ENCODE peak calls at places on chromosomes 13 and 19, in six cellular contexts. M is mesendoderm, R is mesothelial cell of epicardium, Y is astrocyte of the spinal cord, X is fibroblast of mammary gland, V is A172. T is an unnamed sample.

GRCh38 chr19:42324655-42325307 is 654 bp upstream of the MEGF8 start:
- DNase-seq in V (no peak), X (no peak), R (no peak), Y (no peak), M (no peak), T (no peak)

GRCh38 chr13:78193853-78194252 is 275.2 kb upstream of the EDNRB start:
- DNase-seq in M (no peak), R (no peak), X (no peak), Y (no peak), V (no peak), T (no peak)

GRCh38 chr19:50835785-50836542 is 2.6 kb upstream of the KLK15 start:
- DNase-seq in Y (peak), R (peak), X (peak), M (peak), V (peak), T (no peak)

GRCh38 chr19:7787141-7787540 is 24.1 kb downstream of the CLEC4M start:
- DNase-seq in M (peak), X (no peak), Y (no peak), R (no peak), V (no peak), T (no peak)

GRCh38 chr13:112918746-112919145 is 50.3 kb upstream of the MCF2L start:
- DNase-seq in X (no peak), R (no peak), V (no peak), M (no peak), Y (no peak), T (no peak)

GRCh38 chr13:73464758-73465628 is 406.2 kb downstream of the KLF5 start:
- DNase-seq in M (no peak), X (no peak), R (no peak), Y (no peak), V (no peak), T (no peak)

GRCh38 chr19:6769006-6769637 is 1.9 kb upstream of the SH2D3A start:
- DNase-seq in V (no peak), Y (no peak), M (peak), R (no peak), X (peak), T (no peak)

GRCh38 chr19:42114412-42114811 is 17.8 kb downstream of the POU2F2 start:
- DNase-seq in V (peak), X (no peak), R (no peak), Y (no peak), M (no peak), T (no peak)

GRCh38 chr13:97414392-97414791 is 19.6 kb upstream of the RAP2A start:
- DNase-seq in M (no peak), V (no peak), Y (no peak), X (no peak), R (no peak), T (no peak)

GRCh38 chr13:43472344-43472743 is 314.4 kb downstream of the ENOX1 start:
- DNase-seq in M (no peak), X (no peak), V (no peak), R (no peak), Y (no peak), T (peak)

GRCh38 chr19:19539738-19540703 is 2.0 kb downstream of the CILP2 start:
- DNase-seq in Y (peak), V (no peak), R (no peak), X (peak), M (peak), T (no peak)

GRCh38 chr13:41049480-41049879 is 11.8 kb upstream of the WBP4 start:
- DNase-seq in M (no peak), X (peak), R (no peak), Y (no peak), V (no peak), T (no peak)

GRCh38 chr19:38204096-38204495 is 19.9 kb downstream of the DPF1 start:
- DNase-seq in M (no peak), V (no peak), Y (no peak), R (no peak), X (no peak), T (no peak)

GRCh38 chr19:43502419-43502976 is 2.0 kb downstream of the PHLDB3 start:
- DNase-seq in Y (no peak), X (no peak), M (no peak), R (no peak), V (no peak), T (no peak)

GRCh38 chr13:114030666-114031610 is 57.1 kb upstream of the C13orf46 start:
- DNase-seq in X (no peak), V (no peak), Y (no peak), R (no peak), M (no peak), T (no peak)

GRCh38 chr19:38709671-38710415 is 34.4 kb downstream of the CAPN12 start:
- DNase-seq in X (no peak), R (no peak), M (no peak), V (no peak), Y (no peak), T (no peak)

GRCh38 chr19:16579381-16579780 is 7.2 kb upstream of the SLC35E1 start:
- DNase-seq in V (no peak), M (no peak), Y (no peak), X (no peak), R (no peak), T (no peak)

GRCh38 chr19:17576758-17577532 is 21.5 kb downstream of the COLGALT1 start:
- DNase-seq in M (peak), Y (peak), V (peak), R (no peak), X (peak), T (no peak)

GRCh38 chr19:535017-535835 is 3.7 kb downstream of the CDC34 start:
- DNase-seq in X (peak), M (no peak), R (no peak), V (peak), Y (no peak), T (no peak)

GRCh38 chr19:4568884-4569283 is 9.4 kb upstream of the SEMA6B start:
- DNase-seq in R (no peak), Y (no peak), V (no peak), M (no peak), X (no peak), T (no peak)

GRCh38 chr13:107574517-107575215 is 640.7 kb downstream of the LIG4 start:
- DNase-seq in R (no peak), V (no peak), M (peak), X (no peak), Y (no peak), T (no peak)

GRCh38 chr19:2231621-2232221 is 4.4 kb downstream of the PLEKHJ1 start:
- DNase-seq in X (no peak), M (peak), R (no peak), Y (no peak), V (no peak), T (no peak)

GRCh38 chr13:96229356-96229755 is 139.4 kb downstream of the HS6ST3 start:
- DNase-seq in V (peak), R (no peak), Y (no peak), M (peak), X (peak), T (peak)